ENCODE peak calls at places on chromosomes 2 and 18, in eight cellular contexts. P, L, J, A, B, G, I and M are unnamed samples.

GRCh38 chr2:10634495-10634894 is 55.3 kb downstream of the NOL10 start:
- DNase-seq in P (no peak), L (no peak), J (no peak), A (no peak), B (no peak), G (no peak), I (no peak), M (no peak)

GRCh38 chr18:50079571-50080295 is 115.2 kb downstream of the MYO5B start:
- DNase-seq in P (no peak), L (peak; percentile 64), J (peak; percentile 29), A (no peak), B (no peak), G (no peak), I (no peak), M (no peak)

GRCh38 chr2:35463805-35464596 is 891.6 kb upstream of the CRIM1 start:
- DNase-seq in P (no peak), L (no peak), J (no peak), A (no peak), B (no peak), G (no peak), I (no peak), M (no peak)

GRCh38 chr2:240127351-240127750 is 8.8 kb downstream of the COPS9 start:
- DNase-seq in P (no peak), L (peak; percentile 19), J (no peak), A (no peak), B (no peak), G (no peak), I (no peak), M (no peak)

GRCh38 chr18:6370886-6371635 is 43.6 kb downstream of the L3MBTL4 start:
- DNase-seq in P (no peak), L (no peak), J (no peak), A (no peak), B (no peak), G (peak; percentile 76), I (no peak), M (no peak)

GRCh38 chr2:108534577-108535379 is 508 bp downstream of the LIMS1 start:
- DNase-seq in P (no peak), L (peak; percentile 75), J (peak; percentile 16), A (peak; percentile 31), B (peak; percentile 55), G (no peak), I (no peak), M (no peak)

GRCh38 chr2:187055463-187055862 is 206.5 kb upstream of the ZSWIM2 start:
- DNase-seq in P (no peak), L (no peak), J (no peak), A (no peak), B (peak; percentile 37), G (peak; percentile 3), I (no peak), M (peak; percentile 26)

GRCh38 chr2:51387235-51387634 is 355.3 kb upstream of the NRXN1 start:
- DNase-seq in P (peak; percentile 69), L (no peak), J (no peak), A (no peak), B (peak; percentile 60), G (no peak), I (no peak), M (no peak)

GRCh38 chr2:159249955-159250723 is 36.4 kb downstream of the WDSUB1 start:
- DNase-seq in P (no peak), L (peak; percentile 87), J (peak; percentile 65), A (no peak), B (peak; percentile 87), G (peak; percentile 25), I (no peak), M (peak; percentile 28)

GRCh38 chr2:158187908-158188307 is 86.2 kb downstream of the UPP2 start:
- DNase-seq in P (no peak), L (no peak), J (no peak), A (no peak), B (peak; percentile 12), G (no peak), I (no peak), M (no peak)

GRCh38 chr2:86453838-86454237 is 12.7 kb downstream of the KDM3A start:
- DNase-seq in P (peak; percentile 43), L (no peak), J (peak; percentile 56), A (no peak), B (peak; percentile 86), G (no peak), I (no peak), M (peak; percentile 89)

GRCh38 chr18:56283346-56283745 is 355.0 kb downstream of the TXNL1 start:
- DNase-seq in P (no peak), L (no peak), J (no peak), A (no peak), B (no peak), G (no peak), I (no peak), M (no peak)

GRCh38 chr18:28960146-28960545 is 783.2 kb upstream of the CDH2 start:
- DNase-seq in P (peak; percentile 5), L (no peak), J (no peak), A (no peak), B (peak; percentile 44), G (no peak), I (no peak), M (no peak)

GRCh38 chr2:150271952-150272351 is 215.5 kb downstream of the RND3 start:
- DNase-seq in P (peak; percentile 69), L (no peak), J (no peak), A (no peak), B (peak; percentile 76), G (no peak), I (no peak), M (peak; percentile 1)

GRCh38 chr18:702957-703659 is 9.3 kb downstream of the ENOSF1 start:
- DNase-seq in P (peak; percentile 73), L (no peak), J (no peak), A (no peak), B (peak; percentile 90), G (no peak), I (no peak), M (peak; percentile 38)

GRCh38 chr2:74779587-74780135 is 54.3 kb upstream of the HK2 start:
- DNase-seq in P (no peak), L (no peak), J (no peak), A (no peak), B (no peak), G (no peak), I (no peak), M (no peak)